ENCODE peak calls at places on chromosomes 3 and 15, in eight cellular contexts. E, Z, L, Y, X, S, V and O are unnamed samples.
A peak's percentile ranks its signal among the peaks of the same experiment; 100 is the strongest.

GRCh38 chr3:57065588-57065987 is 5.1 kb downstream of the SPATA12 start:
- DNase-seq in E (no peak), Z (no peak), L (no peak), Y (no peak), X (no peak), S (no peak), V (no peak), O (peak; percentile 47)

GRCh38 chr3:51961607-51962569 is 5.4 kb downstream of the PCBP4 start:
- DNase-seq in E (no peak), Z (no peak), L (no peak), Y (no peak), X (no peak), S (no peak), V (peak; percentile 81), O (peak; percentile 74)

GRCh38 chr3:59046839-59047238 is 3.0 kb downstream of the CFAP20DC start:
- DNase-seq in E (no peak), Z (no peak), L (no peak), Y (no peak), X (no peak), S (no peak), V (no peak), O (no peak)

GRCh38 chr3:137163241-137163916 is 205.6 kb downstream of the IL20RB start:
- DNase-seq in E (no peak), Z (no peak), L (peak; percentile 20), Y (no peak), X (no peak), S (no peak), V (no peak), O (no peak)

GRCh38 chr3:120018299-120018698 is 75.9 kb downstream of the GSK3B start:
- DNase-seq in E (no peak), Z (no peak), L (no peak), Y (no peak), X (no peak), S (no peak), V (no peak), O (no peak)

GRCh38 chr3:157429703-157430102 is 6.9 kb upstream of the PTX3 start:
- DNase-seq in E (no peak), Z (no peak), L (no peak), Y (no peak), X (no peak), S (no peak), V (no peak), O (no peak)

GRCh38 chr3:63467392-63467791 is 185.1 kb upstream of the SNTN start:
- DNase-seq in E (no peak), Z (no peak), L (no peak), Y (no peak), X (no peak), S (no peak), V (no peak), O (no peak)

GRCh38 chr15:77532067-77532710 is 100.5 kb downstream of the LINGO1 start:
- DNase-seq in E (no peak), Z (no peak), L (no peak), Y (no peak), X (no peak), S (no peak), V (no peak), O (no peak)

GRCh38 chr15:32941823-32942222 is 224.0 kb downstream of the GREM1 start:
- DNase-seq in E (no peak), Z (no peak), L (no peak), Y (no peak), X (no peak), S (no peak), V (no peak), O (no peak)

GRCh38 chr15:39613861-39614260 is 33.0 kb downstream of the THBS1 start:
- DNase-seq in E (no peak), Z (no peak), L (no peak), Y (no peak), X (no peak), S (no peak), V (no peak), O (no peak)

GRCh38 chr15:71219646-71220045 is 104.4 kb downstream of the THSD4 start:
- DNase-seq in E (no peak), Z (no peak), L (no peak), Y (no peak), X (no peak), S (no peak), V (no peak), O (no peak)

GRCh38 chr3:8669019-8669418 is 24.4 kb upstream of the SSUH2 start:
- DNase-seq in E (no peak), Z (no peak), L (no peak), Y (no peak), X (no peak), S (no peak), V (no peak), O (no peak)

GRCh38 chr3:8665407-8665896 is 20.9 kb upstream of the SSUH2 start:
- DNase-seq in E (peak; percentile 67), Z (no peak), L (no peak), Y (no peak), X (no peak), S (no peak), V (no peak), O (no peak)

GRCh38 chr3:8663177-8664061 is 18.8 kb upstream of the SSUH2 start:
- DNase-seq in E (peak; percentile 36), Z (peak; percentile 41), L (no peak), Y (peak; percentile 70), X (no peak), S (peak; percentile 63), V (peak; percentile 47), O (peak; percentile 82)

GRCh38 chr3:8668216-8668615 is 23.6 kb upstream of the SSUH2 start:
- DNase-seq in E (no peak), Z (no peak), L (no peak), Y (no peak), X (no peak), S (no peak), V (no peak), O (no peak)

GRCh38 chr3:8667429-8668091 is 23.0 kb upstream of the SSUH2 start:
- DNase-seq in E (no peak), Z (no peak), L (no peak), Y (no peak), X (no peak), S (no peak), V (no peak), O (no peak)
- H3K27ac ChIP-seq in E (no peak overlapping the region), Z (no peak overlapping the region), L (no peak overlapping the region), Y (no peak overlapping the region), X (no peak overlapping the region), S (no peak overlapping the region), V (no peak overlapping the region), O (no peak overlapping the region)

GRCh38 chr3:186854954-186855353 is 12.4 kb downstream of the ADIPOQ start:
- DNase-seq in E (no peak), Z (no peak), L (no peak), Y (no peak), X (no peak), S (no peak), V (no peak), O (no peak)
- H3K27me3 ChIP-seq in E (no peaks in the 10 kb centered on the region), Z (no peaks in the 10 kb centered on the region), L (no peaks in the 10 kb centered on the region), Y (no peaks in the 10 kb centered on the region), X (no peaks in the 10 kb centered on the region), S (no peaks in the 10 kb centered on the region), V (no peaks in the 10 kb centered on the region), O (no peaks in the 10 kb centered on the region)

DNA sequence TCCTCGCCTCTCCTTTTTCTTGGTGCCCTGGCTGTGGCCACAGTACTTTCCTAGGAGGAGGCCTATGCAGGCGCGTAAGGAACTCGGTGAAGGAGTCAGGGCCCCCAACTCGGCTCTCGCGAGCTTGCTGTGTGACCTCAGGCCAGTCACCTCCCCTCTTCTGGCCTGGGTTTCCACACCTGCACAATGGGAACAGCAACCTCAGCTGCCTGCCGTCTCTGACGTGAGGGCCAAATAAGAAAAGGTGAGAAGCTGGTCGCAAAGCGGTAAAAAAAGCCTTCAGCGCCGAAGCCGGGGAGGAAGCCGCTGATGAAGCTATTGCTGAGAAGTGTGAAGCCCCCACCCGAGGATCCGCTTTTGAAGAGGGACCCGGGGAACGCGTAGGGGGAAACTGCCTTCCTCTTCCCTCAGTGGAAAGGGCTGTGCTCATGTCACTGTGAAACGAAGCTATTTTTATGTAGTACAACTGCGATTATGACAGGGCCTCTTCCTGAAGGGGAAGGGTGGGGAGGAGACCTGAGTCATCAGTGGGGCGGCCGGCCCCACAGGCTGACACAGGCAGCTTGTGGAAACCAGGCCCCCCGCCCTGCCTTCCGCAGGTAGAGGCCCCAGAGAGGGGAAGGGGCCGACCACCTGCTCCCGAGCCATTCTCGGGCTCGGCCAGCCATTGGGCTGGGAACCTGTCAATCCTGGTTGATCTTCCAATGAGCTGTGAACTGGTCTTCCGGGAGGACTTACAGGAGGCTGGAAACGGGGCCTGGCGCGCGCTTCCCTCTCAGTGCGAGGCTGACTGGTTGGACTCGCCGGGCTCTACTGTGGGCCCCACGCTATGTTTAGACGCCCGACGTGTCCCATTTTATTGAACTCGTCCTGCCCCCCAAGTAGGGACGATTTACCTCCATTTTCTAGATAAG is 18.0 kb upstream of the ANKDD1A start:
- DNase-seq in E (peak; percentile 99), Z (peak; percentile 81), L (peak; percentile 96), Y (peak; percentile 92), X (peak; percentile 88), S (peak; percentile 92), V (peak; percentile 86), O (peak; percentile 93)
- TF ChIP-seq POLR2A in E (peak; percentile 86), Z (no peak), L (peak; percentile 63), Y (peak; percentile 49), X (peak; percentile 54), S (peak; percentile 61), V (peak; percentile 32), O (peak; percentile 8)

DNA sequence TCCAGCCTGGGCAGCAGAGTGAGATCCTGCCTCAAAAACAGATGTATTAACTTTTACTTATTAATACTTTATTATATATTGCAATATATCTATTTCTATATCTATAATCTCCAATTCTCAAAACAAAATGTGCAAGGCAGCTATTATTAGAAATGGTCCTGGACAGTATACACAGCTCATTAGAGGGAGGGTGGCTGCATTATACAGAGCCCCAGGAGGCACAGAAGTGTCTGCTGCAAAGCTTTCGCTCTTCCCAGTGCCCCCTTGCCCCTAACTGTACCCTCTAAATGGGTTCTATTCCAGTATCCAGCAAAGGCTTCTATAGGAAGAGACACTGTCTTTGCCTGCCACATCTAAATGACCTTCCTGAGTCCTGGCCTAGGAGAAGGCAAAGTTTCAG is 24.5 kb downstream of the ARL14 start:
- DNase-seq in E (no peak), Z (no peak), L (no peak), Y (no peak), X (no peak), S (no peak), V (no peak), O (no peak)
- H3K27ac ChIP-seq in E (no peak overlapping the region), Z (no peak overlapping the region), L (no peak overlapping the region), Y (no peak overlapping the region), X (no peak overlapping the region), S (no peak overlapping the region), V (no peak overlapping the region), O (no peak overlapping the region)